ENCODE peak calls at places on chromosomes 12 and 14, in four cellular contexts. W, J, Z and X are unnamed samples.

GRCh38 chr14:44494125-44494524 is 13.0 kb downstream of the FSCB start:
- DNase-seq in Z (no peak), W (no peak), J (no peak), X (no peak)

GRCh38 chr12:112900298-112901145 is 6.2 kb upstream of the OAS1 start:
- DNase-seq in J (peak), W (peak), Z (peak), X (peak)

GRCh38 chr12:126019385-126019784 is 954.1 kb downstream of the AACS start:
- DNase-seq in Z (no peak), J (no peak), W (no peak), X (no peak)

GRCh38 chr12:26044592-26044991 is 80.2 kb downstream of the BHLHE41 start:
- DNase-seq in J (no peak), Z (no peak), W (no peak), X (no peak)

GRCh38 chr14:69858801-69859200 is 20.4 kb upstream of the SMOC1 start:
- DNase-seq in Z (no peak), W (no peak), J (no peak), X (no peak)

GRCh38 chr14:31265701-31266398 is 58.3 kb upstream of the HECTD1 start:
- DNase-seq in W (no peak), J (peak), Z (no peak), X (no peak)

GRCh38 chr14:93054006-93054405 is 61.7 kb downstream of the ITPK1 start:
- DNase-seq in Z (no peak), W (no peak), J (no peak), X (no peak)

GRCh38 chr14:90140298-90140955 is 78.6 kb downstream of the KCNK13 start:
- DNase-seq in Z (no peak), J (no peak), W (no peak), X (no peak)

GRCh38 chr12:16526693-16527092 is 79.3 kb downstream of the LMO3 start:
- DNase-seq in J (no peak), W (peak), Z (no peak), X (no peak)

GRCh38 chr12:111122458-111122878 is 202.1 kb upstream of the MYL2 start:
- DNase-seq in Z (no peak), J (no peak), W (no peak), X (no peak)

GRCh38 chr12:12267801-12268200 is 957 bp upstream of the LRP6 start:
- DNase-seq in Z (no peak), W (no peak), J (no peak), X (no peak)

GRCh38 chr14:61106627-61107147 is 125.6 kb downstream of the SLC38A6 start:
- DNase-seq in W (no peak), Z (no peak), J (no peak), X (peak)

GRCh38 chr14:20757963-20758362 is 10.2 kb upstream of the EDDM3B start:
- DNase-seq in W (no peak), Z (peak), J (no peak), X (no peak)

GRCh38 chr14:103749860-103750259 is 34.2 kb downstream of the ZFYVE21 start:
- DNase-seq in J (no peak), Z (no peak), W (no peak), X (no peak)

GRCh38 chr12:30420561-30420960 is 275.1 kb downstream of the IPO8 start:
- DNase-seq in J (no peak), W (no peak), Z (no peak), X (no peak)

GRCh38 chr14:43449291-43449690 is 1057.8 kb downstream of the FSCB start:
- DNase-seq in J (no peak), Z (no peak), W (no peak), X (no peak)

GRCh38 chr14:98177551-98177950 is 1094.4 kb downstream of the BCL11B start:
- DNase-seq in Z (no peak), W (no peak), J (no peak), X (no peak)

GRCh38 chr12:112919131-112919530 is 12.4 kb downstream of the OAS1 start:
- DNase-seq in Z (no peak), W (no peak), J (no peak), X (no peak)

GRCh38 chr14:91258021-91258618 is 13.6 kb upstream of the GPR68 start:
- DNase-seq in Z (no peak), J (no peak), W (no peak), X (no peak)

GRCh38 chr12:49534806-49535278 is 4.0 kb upstream of the KCNH3 start:
- DNase-seq in Z (no peak), W (no peak), J (no peak), X (no peak)

GRCh38 chr14:104998801-104999200 is 13.2 kb downstream of the CLBA1 start:
- DNase-seq in W (no peak), J (no peak), Z (no peak), X (no peak)

GRCh38 chr14:104266643-104267575 is 128.5 kb downstream of the KIF26A start:
- DNase-seq in J (no peak), W (no peak), Z (no peak), X (no peak)

GRCh38 chr12:74977832-74978481 is 231.7 kb downstream of the KCNC2 start:
- DNase-seq in Z (no peak), J (no peak), W (no peak), X (no peak)

GRCh38 chr12:120726961-120727360 is 1.3 kb downstream of the ACADS start:
- DNase-seq in J (no peak), W (no peak), Z (no peak), X (no peak)

GRCh38 chr12:65902504-65902903 is 78.2 kb downstream of the HMGA2 start:
- DNase-seq in W (no peak), Z (no peak), J (no peak), X (no peak)

GRCh38 chr12:52628111-52628507 is 9.8 kb upstream of the KRT73 start:
- DNase-seq in W (no peak), J (no peak), Z (no peak), X (peak)

GRCh38 chr14:105330491-105330895 is 15.9 kb downstream of the PACS2 start:
- DNase-seq in W (no peak), Z (no peak), J (no peak), X (no peak)

GRCh38 chr14:72629534-72629933 is 264.4 kb downstream of the DPF3 start:
- DNase-seq in W (no peak), Z (no peak), J (no peak), X (no peak)

DNA sequence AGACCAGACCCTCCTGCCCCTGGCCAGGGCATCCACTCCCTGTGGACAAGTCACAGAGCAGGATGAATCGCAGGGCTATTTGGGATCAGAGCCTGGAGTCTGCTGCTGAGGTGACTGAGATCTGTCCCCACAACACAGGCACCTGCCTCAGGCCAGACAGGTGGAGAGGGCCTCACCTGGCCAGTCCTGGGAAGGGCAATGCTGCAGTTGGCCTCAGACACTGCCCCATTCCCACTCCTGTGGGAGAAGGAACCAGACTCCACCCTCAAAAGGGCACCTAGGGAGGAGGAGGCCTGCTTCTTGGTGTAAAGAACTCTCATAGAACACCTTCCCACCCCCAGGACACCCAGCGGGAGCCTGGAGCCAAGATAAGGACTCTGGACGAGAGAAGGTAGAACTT is 48.3 kb upstream of the PLEKHG6 start:
- DNase-seq in Z (no peak), J (no peak), W (no peak), X (no peak)
- TF ChIP-seq FOSL1 in Z (no peak), J (no peak), W (no peak), X (no peak)

GRCh38 chr14:22556021-22556989 is 32.7 kb downstream of the DAD1 start:
- DNase-seq in W (no peak), Z (peak), J (no peak), X (no peak)
- TF ChIP-seq FOSL1 in W (no peak), Z (no peak), J (no peak), X (no peak)

GRCh38 chr12:132314516-132315233 is 14.7 kb downstream of the GALNT9 start:
- DNase-seq in Z (no peak), W (no peak), J (no peak), X (no peak)
- TF ChIP-seq FOSL1 in Z (no peak), W (no peak), J (no peak), X (no peak)

GRCh38 chr12:92133166-92133565 is 12.5 kb downstream of the BTG1 start:
- DNase-seq in J (no peak), W (no peak), Z (no peak), X (no peak)
- TF ChIP-seq FOSL1 in J (no peak), W (no peak), Z (no peak), X (no peak)

GRCh38 chr14:64891839-64892375 is 12.2 kb upstream of the SPTB start:
- DNase-seq in J (peak), Z (peak), W (peak), X (no peak)
- TF ChIP-seq FOSL1 in J (no peak), Z (no peak), W (no peak), X (no peak)

GRCh38 chr12:55743131-55743921 is 404 bp downstream of the GDF11 start:
- DNase-seq in W (no peak), J (no peak), Z (peak), X (peak)
- TF ChIP-seq FOSL1 in W (no peak), J (no peak), Z (peak), X (no peak)

GRCh38 chr12:53940448-53941014 is 1.9 kb downstream of the HOXC13 start:
- DNase-seq in Z (no peak), W (no peak), J (no peak), X (no peak)

GRCh38 chr12:53937596-53938275 is 895 bp upstream of the HOXC13 start:
- DNase-seq in W (no peak), J (no peak), Z (no peak), X (no peak)

GRCh38 chr12:53938276-53939140 is at the start of gene HOXC13:
- DNase-seq in Z (peak), J (peak), W (peak), X (peak)

GRCh38 chr12:53941187-53941586 is 2.6 kb downstream of the HOXC13 start:
- DNase-seq in Z (no peak), J (no peak), W (no peak), X (no peak)

DNA sequence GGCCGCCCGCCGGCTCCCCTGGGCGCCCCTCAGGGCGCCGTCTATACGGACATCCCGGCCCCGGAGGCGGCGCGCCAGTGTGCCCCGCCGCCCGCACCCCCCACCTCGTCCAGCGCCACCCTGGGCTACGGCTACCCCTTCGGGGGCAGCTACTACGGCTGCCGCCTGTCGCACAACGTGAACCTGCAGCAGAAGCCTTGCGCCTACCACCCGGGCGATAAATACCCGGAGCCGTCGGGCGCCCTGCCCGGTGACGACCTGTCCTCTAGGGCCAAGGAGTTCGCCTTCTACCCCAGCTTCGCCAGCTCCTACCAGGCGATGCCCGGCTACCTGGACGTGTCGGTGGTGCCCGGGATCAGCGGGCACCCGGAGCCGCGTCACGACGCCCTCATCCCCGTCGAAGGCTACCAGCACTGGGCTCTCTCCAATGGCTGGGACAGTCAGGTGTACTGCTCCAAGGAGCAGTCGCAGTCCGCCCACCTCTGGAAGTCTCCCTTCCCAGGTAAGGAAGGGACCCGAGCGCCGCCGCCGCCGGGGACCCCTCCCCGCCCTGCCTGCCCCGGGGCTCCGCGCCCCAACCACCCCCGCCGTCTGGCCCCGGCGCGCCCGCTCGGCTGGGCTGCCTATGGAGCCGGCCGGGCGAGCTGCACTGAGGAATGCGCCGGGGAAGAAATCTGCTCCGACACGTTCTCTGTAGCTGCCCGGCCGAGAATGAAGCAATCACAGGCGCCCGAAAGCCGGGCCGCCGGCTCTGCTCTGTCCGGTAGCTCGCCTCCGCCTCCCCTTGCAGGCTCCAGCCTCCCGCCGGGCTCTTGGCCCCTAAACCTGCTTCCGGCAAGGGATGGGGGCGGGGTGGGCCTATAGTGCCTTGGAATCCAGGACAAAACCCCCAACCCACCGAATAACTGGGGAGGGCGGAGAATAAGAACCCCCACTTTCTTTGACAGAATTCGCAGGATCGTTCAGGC is 794 bp downstream of the HOXC13 start:
- DNase-seq in W (no peak), J (peak), Z (no peak), X (peak)
- TF ChIP-seq FOSL1 in W (no peak), J (no peak), Z (no peak), X (no peak)